ENCODE peak calls at places on chromosomes 16 and 17, in ten cellular contexts. D is lung; R is colonic mucosa; P is neural progenitor cell; B is PC-3; U is CD8-positive, alpha-beta memory T cell; E is CD8-positive, alpha-beta T cell; L is esophagus muscularis mucosa; K is body of pancreas; T is psoas muscle. V is an unnamed sample. For H3K36me3, the result is how much of the 10 kb centered on the place peaks cover.

GRCh38 chr17:43217614-43218087 is 6.0 kb downstream of the TMEM106A start:
- DNase-seq in L (no peak), P (no peak), R (no peak), K (no peak), U (no peak), E (no peak), D (no peak), B (no peak), T (no peak), V (no peak)

GRCh38 chr17:67850991-67851631 is 25.8 kb downstream of the BPTF start:
- DNase-seq in U (no peak), T (no peak), B (no peak), L (no peak), D (no peak), E (no peak), P (no peak), R (no peak), K (no peak), V (no peak)

GRCh38 chr16:66705790-66706505 is 9.4 kb upstream of the CMTM4 start:
- DNase-seq in B (no peak), L (no peak), T (peak), P (no peak), E (no peak), U (no peak), R (peak), D (peak), K (peak), V (peak)

GRCh38 chr17:80124351-80124981 is 22.5 kb downstream of the EIF4A3 start:
- DNase-seq in R (no peak), E (no peak), D (no peak), B (peak), T (no peak), P (peak), L (no peak), U (no peak), K (peak), V (no peak)

GRCh38 chr16:51569204-51569911 is 418.3 kb upstream of the SALL1 start:
- DNase-seq in B (no peak), E (no peak), T (no peak), D (no peak), P (no peak), U (no peak), L (peak), R (no peak), K (no peak), V (no peak)

GRCh38 chr16:85174871-85175723 is 62.8 kb upstream of the CIBAR2 start:
- DNase-seq in B (peak), K (no peak), T (peak), R (no peak), L (no peak), E (no peak), P (no peak), D (no peak), U (no peak), V (no peak)

GRCh38 chr17:74325376-74325742 is 667 bp upstream of the KIF19 start:
- DNase-seq in D (no peak), K (no peak), P (no peak), U (no peak), B (no peak), L (no peak), R (no peak), E (no peak), T (peak), V (no peak)

GRCh38 chr17:80169107-80169506 is 723 bp upstream of the CARD14 start:
- DNase-seq in E (no peak), K (no peak), D (no peak), R (no peak), L (no peak), B (no peak), U (no peak), P (no peak), T (no peak), V (no peak)

GRCh38 chr16:76265434-76266045 is 11.7 kb upstream of the CNTNAP4 start:
- DNase-seq in B (peak), L (no peak), T (no peak), E (no peak), P (peak), K (peak), D (no peak), U (no peak), R (peak), V (no peak)

GRCh38 chr16:85062728-85063336 is 35.2 kb downstream of the KIAA0513 start:
- DNase-seq in E (no peak), R (no peak), K (no peak), D (no peak), L (no peak), U (no peak), B (no peak), T (no peak), P (no peak), V (no peak)

GRCh38 chr17:2222301-2222700 is 81.3 kb downstream of the SMG6 start:
- DNase-seq in U (no peak), L (no peak), R (no peak), E (no peak), D (no peak), T (no peak), P (no peak), B (no peak), K (no peak), V (no peak)

GRCh38 chr17:46059457-46059856 is 60.4 kb downstream of the STH start:
- DNase-seq in T (no peak), D (no peak), P (no peak), L (no peak), K (no peak), U (no peak), E (no peak), B (no peak), R (no peak), V (no peak)

GRCh38 chr16:1530883-1531637 is 2.4 kb upstream of the TMEM204 start:
- DNase-seq in E (no peak), U (no peak), R (no peak), K (peak), B (no peak), P (no peak), D (no peak), T (peak), L (no peak), V (no peak)

GRCh38 chr17:260031-260791 is 78.8 kb upstream of the DOC2B start:
- DNase-seq in P (no peak), L (no peak), D (no peak), U (peak), R (peak), K (no peak), B (no peak), T (no peak), E (no peak), V (no peak)

GRCh38 chr16:51388516-51388951 is 237.5 kb upstream of the SALL1 start:
- DNase-seq in U (no peak), T (no peak), E (no peak), L (no peak), B (no peak), P (no peak), R (no peak), K (no peak), D (no peak), V (no peak)

GRCh38 chr16:65372171-65372570 is 250.3 kb upstream of the CDH11 start:
- DNase-seq in T (no peak), U (no peak), D (no peak), P (no peak), B (peak), R (no peak), L (no peak), K (no peak), E (no peak), V (no peak)

GRCh38 chr16:84924339-84925091 is 86.8 kb downstream of the ZDHHC7 start:
- DNase-seq in B (no peak), K (no peak), T (peak), L (no peak), P (no peak), U (no peak), D (no peak), E (no peak), R (peak), V (no peak)

GRCh38 chr17:48055531-48056245 is 7.5 kb downstream of the NFE2L1 start:
- DNase-seq in L (no peak), B (no peak), P (peak), T (no peak), U (no peak), K (no peak), D (no peak), R (no peak), E (no peak), V (no peak)

GRCh38 chr16:1510941-1511351 is 17.8 kb downstream of the TELO2 start:
- DNase-seq in D (no peak), K (no peak), L (no peak), R (no peak), B (no peak), U (no peak), P (no peak), T (no peak), E (no peak), V (no peak)

GRCh38 chr17:74767111-74767516 is 9.0 kb downstream of the NAT9 start:
- DNase-seq in L (no peak), T (no peak), B (no peak), E (no peak), K (peak), U (no peak), R (no peak), P (no peak), D (no peak), V (no peak)

GRCh38 chr16:56102159-56102798 is 89.0 kb upstream of the GNAO1 start:
- DNase-seq in L (peak), U (no peak), R (peak), B (no peak), K (peak), E (no peak), D (no peak), P (peak), T (peak), V (no peak)

GRCh38 chr17:53387745-53388144 is 435.0 kb upstream of the KIF2B start:
- DNase-seq in T (no peak), B (peak), R (no peak), P (no peak), K (no peak), L (no peak), E (no peak), D (no peak), U (no peak), V (no peak)

GRCh38 chr17:17804007-17804406 is 32.8 kb downstream of the SREBF1 start:
- DNase-seq in R (no peak), P (no peak), K (no peak), B (no peak), D (no peak), E (no peak), U (no peak), T (no peak), L (no peak), V (no peak)

GRCh38 chr16:88508868-88509748 is 56.0 kb downstream of the ZFPM1 start:
- DNase-seq in B (no peak), K (peak), E (no peak), T (no peak), R (peak), U (no peak), P (no peak), D (no peak), L (no peak), V (no peak)
- H3K27ac ChIP-seq in B (no peak), K (peak), E (no peak), T (no peak), R (peak), U (peak), P (peak), D (no peak), L (no peak), V (no peak)

DNA sequence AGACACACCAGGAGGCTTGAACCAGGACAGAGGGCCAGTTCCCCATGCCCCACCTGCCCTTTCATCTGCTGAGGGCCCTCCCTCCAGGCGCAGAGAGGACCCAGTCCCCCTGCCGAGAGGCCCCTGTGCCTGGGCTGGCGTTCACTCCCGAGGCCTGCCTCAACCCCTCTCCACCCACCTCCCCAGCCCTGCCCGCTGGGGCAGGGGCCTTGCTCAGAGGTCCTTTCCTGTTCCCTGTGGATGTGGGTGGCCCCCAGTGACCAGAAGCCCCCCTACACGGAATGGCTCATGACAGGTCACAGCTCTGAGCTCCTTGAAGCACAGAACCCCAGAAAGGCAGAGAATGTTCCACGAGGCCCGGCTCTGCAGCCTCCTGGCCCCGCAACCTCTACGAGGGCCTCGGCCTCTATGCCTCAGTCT is 6.7 kb downstream of the TMC6 start:
- DNase-seq in T (no peak), L (no peak), E (no peak), K (no peak), B (no peak), U (no peak), R (no peak), D (no peak), P (no peak), V (no peak)
- H3K36me3 ChIP-seq in T (under half), L (half or more), E (half or more), K (under half), B (under half), U (half or more), R (under half), D (half or more), P (under half), V (under half)

GRCh38 chr17:76500745-76501017 is 542 bp downstream of the RHBDF2 start:
- DNase-seq in K (no peak), U (no peak), R (no peak), L (no peak), D (no peak), P (no peak), E (no peak), T (no peak), B (no peak), V (no peak)

GRCh38 chr17:76497979-76498885 is 3.0 kb downstream of the RHBDF2 start:
- DNase-seq in U (no peak), D (peak), B (peak), T (peak), R (peak), K (peak), E (no peak), L (no peak), P (peak), V (peak)

GRCh38 chr17:76497699-76497978 is 3.6 kb downstream of the RHBDF2 start:
- DNase-seq in E (no peak), U (no peak), K (no peak), T (no peak), R (no peak), D (no peak), P (no peak), L (no peak), B (no peak), V (no peak)

GRCh38 chr17:76500074-76500744 is 1.0 kb downstream of the RHBDF2 start:
- DNase-seq in B (peak), K (no peak), U (no peak), E (no peak), D (no peak), T (no peak), P (peak), R (no peak), L (no peak), V (no peak)

GRCh38 chr17:76498886-76499667 is 2.1 kb downstream of the RHBDF2 start:
- DNase-seq in U (no peak), L (no peak), K (peak), B (peak), T (no peak), D (no peak), R (no peak), P (no peak), E (no peak), V (peak)
- H3K27ac ChIP-seq in U (peak), L (peak), K (peak), B (peak), T (peak), D (peak), R (peak), P (no peak), E (no peak), V (peak)

DNA sequence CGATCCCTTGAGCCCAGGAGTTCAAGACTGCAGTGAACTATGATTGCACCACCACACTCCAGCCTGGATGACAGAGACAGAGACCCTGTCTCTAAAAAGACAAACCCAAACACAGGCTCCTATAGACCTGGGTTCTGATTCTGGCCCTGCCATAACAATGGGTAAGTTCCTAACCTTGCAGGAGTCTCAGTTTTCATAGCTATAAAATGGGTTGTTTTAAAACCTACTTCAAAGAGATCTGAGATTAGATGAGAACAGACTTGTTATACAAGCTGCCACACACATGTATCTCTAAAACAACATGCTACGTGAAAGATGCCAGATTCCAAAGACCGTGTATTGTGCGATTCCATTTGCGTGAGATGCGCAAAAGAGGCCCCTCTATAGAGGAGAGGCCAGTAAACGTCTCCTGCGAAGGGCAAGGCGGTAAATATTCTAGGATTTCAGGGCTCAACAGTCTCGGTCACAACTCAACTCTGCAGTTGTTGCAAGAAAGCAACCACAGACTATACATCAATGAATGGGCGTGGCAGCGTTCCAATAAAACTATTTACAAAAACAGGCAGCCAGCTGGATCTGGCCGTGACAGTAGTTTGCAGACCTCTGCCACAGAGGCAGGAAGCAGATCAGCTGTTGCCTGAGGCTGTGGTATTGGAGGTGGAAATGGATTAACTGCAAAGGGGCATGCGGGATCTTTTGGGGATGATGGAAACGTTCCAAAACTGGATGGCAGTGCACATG is 5.9 kb downstream of the CORO7 start:
- DNase-seq in L (no peak), P (no peak), D (no peak), K (peak), T (no peak), B (peak), E (no peak), R (peak), U (no peak), V (peak)
- H3K36me3 ChIP-seq in L (half or more), P (under half), D (under half), K (under half), T (under half), B (under half), E (half or more), R (under half), U (half or more), V (under half)

DNA sequence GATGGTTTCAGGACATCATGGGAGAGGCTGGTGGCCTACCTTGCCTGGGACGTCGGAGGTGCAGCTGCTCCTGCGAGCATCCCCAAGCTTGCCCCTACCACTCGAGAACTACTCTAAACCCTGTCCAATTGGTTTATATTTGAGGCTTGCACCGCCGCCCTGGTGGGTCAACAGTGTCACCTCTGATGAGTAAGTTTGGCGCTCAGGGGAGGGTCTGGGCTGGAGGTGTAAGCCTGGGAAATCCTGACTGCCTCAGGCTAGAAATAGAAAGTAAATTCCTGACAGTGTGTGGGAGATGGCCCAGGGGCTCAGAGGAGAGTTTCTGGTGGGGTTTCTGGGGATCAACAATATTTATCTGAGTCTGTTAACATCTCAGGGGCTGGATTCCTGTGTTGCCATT is 48.2 kb downstream of the CCDC42 start:
- DNase-seq in R (no peak), P (no peak), E (no peak), D (no peak), L (no peak), U (no peak), B (no peak), T (no peak), K (no peak), V (peak)
- H3K27ac ChIP-seq in R (no peak), P (no peak), E (no peak), D (peak), L (no peak), U (no peak), B (no peak), T (no peak), K (no peak), V (peak)

DNA sequence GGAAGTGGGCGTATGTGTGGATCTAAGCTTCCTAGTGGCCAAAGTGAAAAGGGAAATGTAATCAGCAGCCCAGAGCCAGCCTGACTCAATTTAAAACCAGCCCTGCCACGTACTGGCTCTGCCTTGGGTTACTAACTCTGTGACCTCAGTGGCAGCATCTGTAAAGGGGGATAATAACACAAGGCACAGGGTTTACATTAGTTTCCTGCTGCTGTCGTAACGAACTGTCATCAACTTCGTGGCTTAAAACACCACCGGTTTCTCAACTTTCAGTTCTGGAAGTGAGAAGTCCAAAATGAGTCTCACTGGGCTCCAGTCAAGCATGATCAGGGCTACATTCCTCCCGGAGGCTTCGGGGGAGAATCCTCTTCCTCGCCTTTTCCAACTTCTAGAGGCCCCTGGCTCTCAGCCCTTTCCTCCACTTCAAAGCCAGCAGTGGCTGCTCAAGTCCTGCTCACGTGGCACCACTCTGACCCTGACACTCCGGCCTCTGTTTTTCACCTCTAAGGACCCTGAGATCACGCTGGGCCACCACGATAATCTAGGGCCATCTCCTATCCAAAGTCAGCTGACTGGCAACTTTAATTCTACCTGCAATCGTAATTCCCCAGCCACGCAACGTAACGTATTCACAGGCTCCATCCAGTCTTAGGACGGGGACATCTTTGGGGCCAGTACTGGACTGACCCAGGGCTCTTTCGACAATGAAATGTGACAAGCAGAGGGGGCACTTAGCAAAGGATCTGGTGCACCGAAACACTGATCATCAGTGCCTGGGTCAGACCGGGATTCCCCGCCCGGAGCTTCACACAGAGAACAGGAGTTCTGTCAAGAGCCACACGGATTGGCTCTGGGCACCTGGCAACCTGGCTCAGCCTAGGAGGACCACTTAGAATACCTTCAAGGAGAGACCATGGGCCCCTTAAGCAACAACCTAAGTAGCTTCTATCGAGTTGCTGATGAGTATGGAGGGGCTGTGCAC is 14.5 kb downstream of the TMC6 start:
- DNase-seq in T (peak), R (no peak), B (no peak), E (no peak), P (no peak), K (no peak), D (no peak), U (peak), L (no peak), V (no peak)
- H3K36me3 ChIP-seq in T (under half), R (under half), B (under half), E (half or more), P (under half), K (under half), D (half or more), U (half or more), L (under half), V (under half)

GRCh38 chr17:39647242-39647641 is 10.3 kb downstream of the STARD3 start:
- DNase-seq in P (no peak), R (no peak), B (no peak), D (no peak), K (no peak), T (no peak), L (no peak), E (no peak), U (no peak), V (no peak)

GRCh38 chr17:39651908-39652634 is 13.1 kb upstream of the TCAP start:
- DNase-seq in B (no peak), D (no peak), U (no peak), L (no peak), T (no peak), K (no peak), R (no peak), E (no peak), P (no peak), V (no peak)

GRCh38 chr17:39650121-39650579 is 13.2 kb downstream of the STARD3 start:
- DNase-seq in E (no peak), B (no peak), K (no peak), T (no peak), D (no peak), L (no peak), R (no peak), U (no peak), P (no peak), V (no peak)

GRCh38 chr17:39652635-39653315 is 12.4 kb upstream of the TCAP start:
- DNase-seq in D (no peak), U (no peak), E (no peak), T (no peak), P (peak), B (no peak), K (no peak), R (no peak), L (no peak), V (no peak)

GRCh38 chr17:39648876-39649430 is 12.0 kb downstream of the STARD3 start:
- DNase-seq in T (no peak), B (no peak), L (no peak), K (no peak), R (no peak), P (no peak), D (no peak), E (no peak), U (no peak), V (no peak)
- H3K27ac ChIP-seq in T (no peak), B (no peak), L (no peak), K (no peak), R (no peak), P (no peak), D (no peak), E (no peak), U (no peak), V (no peak)

V was measured in SJSA1.